ENCODE peak calls at places on chromosomes 5 and 9, in ten cellular contexts. One of them, this sample, is unnamed.

GRCh38 chr9:114181583-114182409 is 26.5 kb downstream of the COL27A1 start:
- DNase-seq in brain microvascular endothelial cell: no peak
- DNase-seq in heart left ventricle: no peak
- DNase-seq in heart right ventricle: no peak
- DNase-seq in ascending aorta: no peak
- DNase-seq in CD4-positive, alpha-beta T cell: no peak
- DNase-seq in OCI-LY7: no peak
- DNase-seq in GM23338: no peak
- DNase-seq in cardiac muscle cell: no peak
- DNase-seq in fibroblast of lung: no peak
- DNase-seq in this sample: peak; percentile 66

GRCh38 chr9:113537227-113537810 is 73.8 kb downstream of the RGS3 start:
- DNase-seq in brain microvascular endothelial cell: no peak
- DNase-seq in ascending aorta: no peak
- DNase-seq in heart left ventricle: no peak
- DNase-seq in cardiac muscle cell: no peak
- DNase-seq in GM23338: no peak
- DNase-seq in fibroblast of lung: no peak
- DNase-seq in CD4-positive, alpha-beta T cell: no peak
- DNase-seq in OCI-LY7: no peak
- DNase-seq in heart right ventricle: no peak
- DNase-seq in this sample: no peak

GRCh38 chr5:105504-106080 is 13.6 kb downstream of the PLEKHG4B start:
- DNase-seq in brain microvascular endothelial cell: no peak
- DNase-seq in CD4-positive, alpha-beta T cell: no peak
- DNase-seq in ascending aorta: no peak
- DNase-seq in heart left ventricle: no peak
- DNase-seq in GM23338: no peak
- DNase-seq in OCI-LY7: no peak
- DNase-seq in fibroblast of lung: no peak
- DNase-seq in heart right ventricle: no peak
- DNase-seq in cardiac muscle cell: no peak
- DNase-seq in this sample: no peak

GRCh38 chr9:124629600-124629999 is 122.4 kb upstream of the NR5A1 start:
- DNase-seq in OCI-LY7: no peak
- DNase-seq in cardiac muscle cell: no peak
- DNase-seq in GM23338: no peak
- DNase-seq in heart left ventricle: no peak
- DNase-seq in ascending aorta: no peak
- DNase-seq in CD4-positive, alpha-beta T cell: no peak
- DNase-seq in fibroblast of lung: peak; percentile 83
- DNase-seq in heart right ventricle: no peak
- DNase-seq in brain microvascular endothelial cell: peak; percentile 18
- DNase-seq in this sample: no peak

GRCh38 chr5:150590979-150591411 is 49.5 kb upstream of the SYNPO start:
- DNase-seq in cardiac muscle cell: no peak
- DNase-seq in fibroblast of lung: peak; percentile 52
- DNase-seq in heart left ventricle: no peak
- DNase-seq in ascending aorta: peak; percentile 9
- DNase-seq in CD4-positive, alpha-beta T cell: no peak
- DNase-seq in brain microvascular endothelial cell: no peak
- DNase-seq in GM23338: peak; percentile 54
- DNase-seq in heart right ventricle: peak; percentile 64
- DNase-seq in OCI-LY7: no peak
- DNase-seq in this sample: peak; percentile 40

GRCh38 chr5:73722224-73722623 is 96.2 kb downstream of the ARHGEF28 start:
- DNase-seq in CD4-positive, alpha-beta T cell: no peak
- DNase-seq in GM23338: no peak
- DNase-seq in cardiac muscle cell: no peak
- DNase-seq in ascending aorta: no peak
- DNase-seq in fibroblast of lung: peak; percentile 40
- DNase-seq in OCI-LY7: no peak
- DNase-seq in heart right ventricle: no peak
- DNase-seq in heart left ventricle: no peak
- DNase-seq in brain microvascular endothelial cell: no peak
- DNase-seq in this sample: no peak

GRCh38 chr5:116824751-116825438 is 250.3 kb upstream of the SEMA6A start:
- DNase-seq in cardiac muscle cell: no peak
- DNase-seq in heart right ventricle: no peak
- DNase-seq in GM23338: no peak
- DNase-seq in fibroblast of lung: no peak
- DNase-seq in brain microvascular endothelial cell: no peak
- DNase-seq in CD4-positive, alpha-beta T cell: no peak
- DNase-seq in OCI-LY7: no peak
- DNase-seq in ascending aorta: no peak
- DNase-seq in heart left ventricle: no peak
- DNase-seq in this sample: no peak

GRCh38 chr5:168086104-168086610 is 205.3 kb upstream of the WWC1 start:
- DNase-seq in brain microvascular endothelial cell: no peak
- DNase-seq in CD4-positive, alpha-beta T cell: no peak
- DNase-seq in OCI-LY7: no peak
- DNase-seq in fibroblast of lung: peak; percentile 71
- DNase-seq in heart right ventricle: no peak
- DNase-seq in heart left ventricle: no peak
- DNase-seq in ascending aorta: no peak
- DNase-seq in GM23338: peak; percentile 27
- DNase-seq in cardiac muscle cell: no peak
- DNase-seq in this sample: no peak

GRCh38 chr9:109314011-109314531 is 6.8 kb downstream of the EPB41L4B start:
- DNase-seq in CD4-positive, alpha-beta T cell: no peak
- DNase-seq in fibroblast of lung: no peak
- DNase-seq in GM23338: no peak
- DNase-seq in cardiac muscle cell: no peak
- DNase-seq in heart left ventricle: no peak
- DNase-seq in brain microvascular endothelial cell: no peak
- DNase-seq in ascending aorta: no peak
- DNase-seq in OCI-LY7: no peak
- DNase-seq in heart right ventricle: no peak
- DNase-seq in this sample: no peak

GRCh38 chr9:33867747-33868429 is 50.9 kb downstream of the UBE2R2 start:
- DNase-seq in fibroblast of lung: no peak
- DNase-seq in heart left ventricle: peak; percentile 65
- DNase-seq in ascending aorta: peak; percentile 19
- DNase-seq in GM23338: no peak
- DNase-seq in brain microvascular endothelial cell: no peak
- DNase-seq in heart right ventricle: peak; percentile 51
- DNase-seq in OCI-LY7: peak; percentile 37
- DNase-seq in CD4-positive, alpha-beta T cell: no peak
- DNase-seq in cardiac muscle cell: no peak
- DNase-seq in this sample: peak; percentile 79

GRCh38 chr9:38024036-38024681 is 44.9 kb downstream of the SHB start:
- DNase-seq in CD4-positive, alpha-beta T cell: no peak
- DNase-seq in heart right ventricle: no peak
- DNase-seq in brain microvascular endothelial cell: peak; percentile 63
- DNase-seq in heart left ventricle: no peak
- DNase-seq in GM23338: peak; percentile 62
- DNase-seq in fibroblast of lung: peak; percentile 94
- DNase-seq in OCI-LY7: no peak
- DNase-seq in ascending aorta: no peak
- DNase-seq in cardiac muscle cell: peak; percentile 56
- DNase-seq in this sample: no peak

DNA sequence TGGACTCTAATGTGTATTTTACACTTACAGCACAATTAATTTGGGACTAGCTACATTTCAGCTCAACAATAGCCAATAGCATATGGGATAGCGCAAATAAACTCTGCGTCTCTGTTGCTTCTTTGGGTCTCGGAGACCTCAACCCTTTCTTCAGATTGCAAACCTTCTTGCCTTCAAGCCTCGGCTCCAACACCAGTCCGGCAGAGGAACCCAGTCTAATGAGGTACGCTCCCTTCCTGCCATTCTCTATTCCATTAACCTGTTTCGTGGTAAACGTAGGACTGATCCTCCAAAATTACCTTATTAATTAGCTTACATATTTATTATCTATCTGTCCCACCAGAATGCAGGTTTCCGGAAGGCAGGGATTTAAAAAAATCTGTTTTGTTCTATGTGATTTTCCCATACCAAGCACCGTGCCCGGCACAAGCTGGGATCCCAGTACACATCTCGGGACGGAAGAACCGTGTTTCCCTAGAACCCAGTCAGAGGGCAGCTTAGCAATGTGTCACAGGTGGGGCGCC is 525 bp upstream of the DAPK1 start:
- DNase-seq in OCI-LY7: no peak
- DNase-seq in ascending aorta: no peak
- DNase-seq in fibroblast of lung: no peak
- DNase-seq in cardiac muscle cell: no peak
- DNase-seq in heart left ventricle: no peak
- DNase-seq in GM23338: peak; percentile 64
- DNase-seq in heart right ventricle: no peak
- DNase-seq in brain microvascular endothelial cell: no peak
- DNase-seq in CD4-positive, alpha-beta T cell: no peak
- DNase-seq in this sample: no peak
- H3K27ac ChIP-seq in OCI-LY7: no peak overlapping the region
- H3K27ac ChIP-seq in ascending aorta: no peak overlapping the region
- H3K27ac ChIP-seq in fibroblast of lung: no peak overlapping the region
- H3K27ac ChIP-seq in cardiac muscle cell: peak overlapping the region; percentile 84
- H3K27ac ChIP-seq in heart left ventricle: peak overlapping the region; percentile 90
- H3K27ac ChIP-seq in GM23338: no peak overlapping the region
- H3K27ac ChIP-seq in heart right ventricle: no peak overlapping the region
- H3K27ac ChIP-seq in brain microvascular endothelial cell: no peak overlapping the region
- H3K27ac ChIP-seq in CD4-positive, alpha-beta T cell: no peak overlapping the region
- H3K27ac ChIP-seq in this sample: peak overlapping the region; percentile 87

GRCh38 chr9:128768581-128768980 is 3.1 kb downstream of the ZER1 start:
- DNase-seq in brain microvascular endothelial cell: no peak
- DNase-seq in ascending aorta: no peak
- DNase-seq in CD4-positive, alpha-beta T cell: no peak
- DNase-seq in fibroblast of lung: no peak
- DNase-seq in OCI-LY7: no peak
- DNase-seq in cardiac muscle cell: no peak
- DNase-seq in GM23338: no peak
- DNase-seq in heart left ventricle: no peak
- DNase-seq in heart right ventricle: no peak
- DNase-seq in this sample: no peak
- TF ChIP-seq CTCF in brain microvascular endothelial cell: no peak
- TF ChIP-seq CTCF in ascending aorta: no peak
- TF ChIP-seq CTCF in CD4-positive, alpha-beta T cell: no peak
- TF ChIP-seq CTCF in fibroblast of lung: no peak
- TF ChIP-seq CTCF in OCI-LY7: no peak
- TF ChIP-seq CTCF in cardiac muscle cell: no peak
- TF ChIP-seq CTCF in GM23338: no peak
- TF ChIP-seq CTCF in heart left ventricle: no peak
- TF ChIP-seq CTCF in heart right ventricle: no peak
- TF ChIP-seq CTCF in this sample: no peak

DNA sequence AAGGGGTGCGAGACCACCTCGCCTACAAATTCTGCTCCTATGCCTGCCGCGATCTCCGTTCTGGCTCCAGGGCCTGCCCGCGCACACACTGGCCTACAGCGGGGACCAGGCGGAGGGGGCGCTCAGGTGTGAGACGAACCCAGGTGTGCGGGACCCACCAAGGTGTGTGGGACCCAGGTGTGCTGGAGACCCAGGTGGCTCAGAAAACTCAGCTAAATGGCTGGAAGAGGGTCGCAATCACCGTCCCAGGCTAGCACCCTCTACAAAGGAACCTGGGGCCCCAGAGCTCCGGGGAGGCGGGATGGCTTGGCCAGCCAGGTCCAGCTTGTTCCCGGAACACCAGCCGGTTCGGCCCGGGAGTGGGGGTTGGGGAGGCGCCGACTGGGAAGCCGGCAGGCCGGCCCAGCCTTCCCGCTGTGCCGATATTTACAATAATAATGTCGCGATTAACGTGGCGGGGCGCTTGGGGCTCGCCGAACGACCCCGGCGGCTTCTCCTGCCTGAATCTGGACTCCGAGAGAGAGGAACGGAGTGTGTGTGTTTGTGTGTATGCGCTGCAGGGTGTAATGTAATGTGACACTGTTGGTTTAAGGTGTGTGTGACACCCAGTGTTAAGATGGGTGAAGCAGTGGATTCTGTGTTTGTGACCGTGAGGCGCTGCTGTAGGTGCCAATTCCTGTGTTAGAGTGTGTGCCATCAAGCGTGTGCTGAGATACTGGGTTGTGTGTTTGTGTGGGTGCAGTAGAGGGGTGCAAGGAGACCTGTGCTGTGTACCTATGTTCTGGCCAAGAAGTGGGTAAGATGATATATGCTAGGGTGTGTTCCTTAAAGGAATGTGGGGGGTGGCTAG is 1.4 kb downstream of the PCDH1 start:
- DNase-seq in GM23338: peak; percentile 69
- DNase-seq in heart left ventricle: no peak
- DNase-seq in heart right ventricle: no peak
- DNase-seq in OCI-LY7: no peak
- DNase-seq in cardiac muscle cell: no peak
- DNase-seq in fibroblast of lung: no peak
- DNase-seq in CD4-positive, alpha-beta T cell: no peak
- DNase-seq in ascending aorta: no peak
- DNase-seq in brain microvascular endothelial cell: no peak
- DNase-seq in this sample: peak; percentile 15
- H3K27ac ChIP-seq in GM23338: peak overlapping the region; percentile 98
- H3K27ac ChIP-seq in heart left ventricle: peak overlapping the region; percentile 84
- H3K27ac ChIP-seq in heart right ventricle: peak overlapping the region; percentile 97
- H3K27ac ChIP-seq in OCI-LY7: no peak overlapping the region
- H3K27ac ChIP-seq in cardiac muscle cell: no peak overlapping the region
- H3K27ac ChIP-seq in fibroblast of lung: no peak overlapping the region
- H3K27ac ChIP-seq in CD4-positive, alpha-beta T cell: no peak overlapping the region
- H3K27ac ChIP-seq in ascending aorta: no peak overlapping the region
- H3K27ac ChIP-seq in brain microvascular endothelial cell: no peak overlapping the region
- H3K27ac ChIP-seq in this sample: no peak overlapping the region

GRCh38 chr9:88586452-88586851 is 51.5 kb downstream of the NXNL2 start:
- DNase-seq in heart left ventricle: no peak
- DNase-seq in fibroblast of lung: peak; percentile 32
- DNase-seq in cardiac muscle cell: no peak
- DNase-seq in heart right ventricle: no peak
- DNase-seq in brain microvascular endothelial cell: peak; percentile 44
- DNase-seq in OCI-LY7: no peak
- DNase-seq in ascending aorta: no peak
- DNase-seq in CD4-positive, alpha-beta T cell: no peak
- DNase-seq in GM23338: no peak
- DNase-seq in this sample: no peak
- TF ChIP-seq CTCF in heart left ventricle: no peak
- TF ChIP-seq CTCF in fibroblast of lung: no peak
- TF ChIP-seq CTCF in cardiac muscle cell: no peak
- TF ChIP-seq CTCF in heart right ventricle: no peak
- TF ChIP-seq CTCF in brain microvascular endothelial cell: no peak
- TF ChIP-seq CTCF in OCI-LY7: no peak
- TF ChIP-seq CTCF in ascending aorta: no peak
- TF ChIP-seq CTCF in CD4-positive, alpha-beta T cell: no peak
- TF ChIP-seq CTCF in GM23338: no peak
- TF ChIP-seq CTCF in this sample: no peak

GRCh38 chr9:77589046-77589795 is 58.9 kb downstream of the GNA14 start:
- DNase-seq in heart left ventricle: no peak
- DNase-seq in GM23338: no peak
- DNase-seq in ascending aorta: no peak
- DNase-seq in heart right ventricle: no peak
- DNase-seq in OCI-LY7: no peak
- DNase-seq in CD4-positive, alpha-beta T cell: no peak
- DNase-seq in fibroblast of lung: no peak
- DNase-seq in cardiac muscle cell: no peak
- DNase-seq in brain microvascular endothelial cell: no peak
- DNase-seq in this sample: no peak
- H3K27ac ChIP-seq in heart left ventricle: no peak overlapping the region
- H3K27ac ChIP-seq in GM23338: peak overlapping the region; percentile 28
- H3K27ac ChIP-seq in ascending aorta: no peak overlapping the region
- H3K27ac ChIP-seq in heart right ventricle: no peak overlapping the region
- H3K27ac ChIP-seq in OCI-LY7: no peak overlapping the region
- H3K27ac ChIP-seq in CD4-positive, alpha-beta T cell: no peak overlapping the region
- H3K27ac ChIP-seq in fibroblast of lung: no peak overlapping the region
- H3K27ac ChIP-seq in cardiac muscle cell: no peak overlapping the region
- H3K27ac ChIP-seq in brain microvascular endothelial cell: no peak overlapping the region
- H3K27ac ChIP-seq in this sample: no peak overlapping the region

DNA sequence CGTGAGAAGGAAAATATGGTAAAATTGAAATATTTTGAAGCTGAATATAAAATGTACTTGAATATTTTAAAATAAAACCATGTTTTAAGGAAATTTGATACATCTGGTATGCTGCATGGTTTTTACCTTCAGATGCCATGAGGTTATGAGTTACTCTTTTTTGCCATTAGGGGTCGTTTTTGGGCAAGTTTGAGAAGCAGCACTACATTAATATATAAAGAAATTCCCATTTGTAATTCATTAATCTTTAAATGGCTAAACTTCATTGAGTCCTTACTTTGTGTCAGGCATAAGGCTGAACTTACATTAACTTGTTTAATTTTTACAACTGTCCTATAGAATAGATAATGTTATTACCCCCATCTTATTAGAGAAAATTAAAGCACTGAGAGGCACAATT is 152.3 kb downstream of the KDM4C start:
- DNase-seq in ascending aorta: no peak
- DNase-seq in fibroblast of lung: no peak
- DNase-seq in heart right ventricle: no peak
- DNase-seq in CD4-positive, alpha-beta T cell: no peak
- DNase-seq in heart left ventricle: no peak
- DNase-seq in GM23338: peak; percentile 39
- DNase-seq in OCI-LY7: peak; percentile 8
- DNase-seq in cardiac muscle cell: no peak
- DNase-seq in brain microvascular endothelial cell: no peak
- DNase-seq in this sample: no peak
- TF ChIP-seq CTCF in ascending aorta: no peak
- TF ChIP-seq CTCF in fibroblast of lung: peak; percentile 48
- TF ChIP-seq CTCF in heart right ventricle: peak; percentile 45
- TF ChIP-seq CTCF in CD4-positive, alpha-beta T cell: no peak
- TF ChIP-seq CTCF in heart left ventricle: peak; percentile 46
- TF ChIP-seq CTCF in GM23338: peak; percentile 67
- TF ChIP-seq CTCF in OCI-LY7: peak; percentile 75
- TF ChIP-seq CTCF in cardiac muscle cell: peak; percentile 59
- TF ChIP-seq CTCF in brain microvascular endothelial cell: peak; percentile 51
- TF ChIP-seq CTCF in this sample: no peak

This sample was measured in testis.